ENCODE peak calls at places on chromosomes 5 and 9, in five cellular contexts. One of them, this sample, is unnamed.

GRCh38 chr5:997001-997474 is 11.6 kb upstream of the NKD2 start:
- DNase-seq in astrocyte of the spinal cord: no peak
- DNase-seq in colonic mucosa: no peak
- DNase-seq in BJ: no peak
- DNase-seq in aorta: peak
- DNase-seq in this sample: no peak

GRCh38 chr9:86703346-86703745 is 244.0 kb downstream of the GAS1 start:
- DNase-seq in astrocyte of the spinal cord: no peak
- DNase-seq in aorta: no peak
- DNase-seq in colonic mucosa: no peak
- DNase-seq in BJ: no peak
- DNase-seq in this sample: no peak

GRCh38 chr5:173909205-173909604 is 21.1 kb downstream of the CPEB4 start:
- DNase-seq in aorta: peak
- DNase-seq in colonic mucosa: no peak
- DNase-seq in astrocyte of the spinal cord: no peak
- DNase-seq in BJ: no peak
- DNase-seq in this sample: no peak

GRCh38 chr5:181054871-181055494 is 14.9 kb downstream of the BTNL9 start:
- DNase-seq in aorta: no peak
- DNase-seq in astrocyte of the spinal cord: no peak
- DNase-seq in BJ: no peak
- DNase-seq in colonic mucosa: no peak
- DNase-seq in this sample: no peak

GRCh38 chr9:136901516-136902258 is 15.4 kb downstream of the TRAF2 start:
- DNase-seq in aorta: no peak
- DNase-seq in BJ: no peak
- DNase-seq in astrocyte of the spinal cord: peak
- DNase-seq in colonic mucosa: peak
- DNase-seq in this sample: no peak

GRCh38 chr5:133440467-133441115 is 171.8 kb downstream of the FSTL4 start:
- DNase-seq in astrocyte of the spinal cord: no peak
- DNase-seq in aorta: no peak
- DNase-seq in colonic mucosa: no peak
- DNase-seq in BJ: no peak
- DNase-seq in this sample: no peak

GRCh38 chr5:150078802-150079654 is 7.3 kb downstream of the CSF1R start:
- DNase-seq in colonic mucosa: peak
- DNase-seq in aorta: no peak
- DNase-seq in BJ: no peak
- DNase-seq in astrocyte of the spinal cord: no peak
- DNase-seq in this sample: peak

GRCh38 chr9:16637218-16637617 is 233.3 kb downstream of the BNC2 start:
- DNase-seq in colonic mucosa: no peak
- DNase-seq in astrocyte of the spinal cord: peak
- DNase-seq in BJ: no peak
- DNase-seq in aorta: no peak
- DNase-seq in this sample: no peak

DNA sequence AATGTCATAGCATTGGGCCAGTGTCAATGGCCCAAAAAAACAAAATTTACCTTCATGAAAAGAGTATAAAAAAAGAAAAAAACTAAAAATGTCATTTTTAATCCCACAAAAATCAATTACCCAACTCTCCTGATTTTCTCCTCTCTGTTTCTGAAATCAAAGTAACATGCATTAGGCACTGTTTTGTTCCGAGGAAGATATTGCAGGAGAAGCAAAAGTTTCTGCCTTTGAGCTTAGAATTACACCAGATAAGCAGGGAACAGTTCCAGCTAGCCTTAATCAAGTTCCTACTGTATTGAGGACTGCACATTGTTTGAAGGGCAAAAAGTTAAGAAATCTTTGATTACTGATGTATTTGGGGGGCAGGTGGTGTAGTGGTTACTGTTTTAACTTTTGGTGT is 1.1 kb upstream of the PRKAA1 start:
- DNase-seq in aorta: no peak
- DNase-seq in colonic mucosa: no peak
- DNase-seq in BJ: no peak
- DNase-seq in astrocyte of the spinal cord: no peak
- DNase-seq in this sample: peak
- H3K4me3 ChIP-seq in aorta: no peak
- H3K4me3 ChIP-seq in colonic mucosa: no peak
- H3K4me3 ChIP-seq in BJ: peak
- H3K4me3 ChIP-seq in astrocyte of the spinal cord: peak
- H3K4me3 ChIP-seq in this sample: peak

DNA sequence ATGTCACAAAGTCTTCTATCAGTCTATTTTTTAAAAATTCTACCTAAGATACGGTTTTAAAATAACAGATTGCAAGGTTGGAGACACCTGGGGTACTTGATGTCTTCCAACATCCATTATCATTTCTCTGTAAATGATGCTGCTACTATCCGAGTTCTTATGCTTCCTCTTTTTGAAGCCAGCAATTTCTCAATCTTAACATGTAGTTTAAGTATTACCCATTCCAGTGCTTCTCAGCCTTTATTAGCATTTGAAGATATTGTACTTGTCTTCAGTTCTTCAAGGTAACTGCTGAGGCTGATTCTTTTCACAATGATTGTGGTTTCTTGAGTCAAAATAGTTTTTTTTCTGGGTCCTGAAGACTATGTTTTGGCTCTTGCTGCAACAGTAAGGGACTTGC is 96.4 kb upstream of the SELENOP start:
- DNase-seq in astrocyte of the spinal cord: no peak
- DNase-seq in aorta: no peak
- DNase-seq in BJ: no peak
- DNase-seq in colonic mucosa: no peak
- DNase-seq in this sample: no peak
- H3K4me3 ChIP-seq in astrocyte of the spinal cord: no peak
- H3K4me3 ChIP-seq in aorta: no peak
- H3K4me3 ChIP-seq in BJ: no peak
- H3K4me3 ChIP-seq in colonic mucosa: peak
- H3K4me3 ChIP-seq in this sample: no peak

GRCh38 chr5:6582507-6583048 is 50.3 kb downstream of the NSUN2 start:
- DNase-seq in BJ: no peak
- DNase-seq in aorta: no peak
- DNase-seq in astrocyte of the spinal cord: no peak
- DNase-seq in colonic mucosa: no peak
- DNase-seq in this sample: no peak
- H3K4me3 ChIP-seq in BJ: peak
- H3K4me3 ChIP-seq in aorta: peak
- H3K4me3 ChIP-seq in astrocyte of the spinal cord: peak
- H3K4me3 ChIP-seq in colonic mucosa: peak
- H3K4me3 ChIP-seq in this sample: no peak

DNA sequence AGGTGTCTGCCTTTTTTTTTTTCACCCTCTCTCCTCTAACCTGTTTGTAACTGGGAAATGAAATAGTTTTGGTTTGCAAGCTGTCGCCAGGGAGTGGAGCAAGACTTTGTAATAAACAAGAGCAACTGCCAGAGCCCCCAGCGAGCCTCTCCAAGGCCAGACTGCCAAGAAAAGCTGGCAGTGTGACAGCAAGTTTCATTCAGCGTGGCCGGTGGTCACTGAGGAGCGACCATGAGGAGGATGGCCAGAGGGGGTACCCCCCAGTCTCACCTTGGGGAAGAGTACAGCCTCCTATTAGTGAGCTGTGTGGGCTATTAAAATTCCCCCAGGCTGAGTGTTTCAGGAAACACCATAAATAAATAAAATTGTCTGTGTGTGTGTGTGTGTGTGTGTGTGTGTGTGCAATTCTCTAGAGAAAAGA is 49.9 kb downstream of the ZFAND5 start:
- DNase-seq in astrocyte of the spinal cord: peak
- DNase-seq in colonic mucosa: peak
- DNase-seq in aorta: peak
- DNase-seq in BJ: peak
- DNase-seq in this sample: no peak
- H3K4me3 ChIP-seq in astrocyte of the spinal cord: no peak
- H3K4me3 ChIP-seq in colonic mucosa: no peak
- H3K4me3 ChIP-seq in aorta: no peak
- H3K4me3 ChIP-seq in BJ: no peak
- H3K4me3 ChIP-seq in this sample: no peak

GRCh38 chr9:35618325-35618727 is at the start of gene CD72:
- DNase-seq in astrocyte of the spinal cord: no peak
- DNase-seq in BJ: no peak
- DNase-seq in colonic mucosa: no peak
- DNase-seq in aorta: peak
- DNase-seq in this sample: no peak
- H3K4me3 ChIP-seq in astrocyte of the spinal cord: peak
- H3K4me3 ChIP-seq in BJ: peak
- H3K4me3 ChIP-seq in colonic mucosa: peak
- H3K4me3 ChIP-seq in aorta: no peak
- H3K4me3 ChIP-seq in this sample: peak

DNA sequence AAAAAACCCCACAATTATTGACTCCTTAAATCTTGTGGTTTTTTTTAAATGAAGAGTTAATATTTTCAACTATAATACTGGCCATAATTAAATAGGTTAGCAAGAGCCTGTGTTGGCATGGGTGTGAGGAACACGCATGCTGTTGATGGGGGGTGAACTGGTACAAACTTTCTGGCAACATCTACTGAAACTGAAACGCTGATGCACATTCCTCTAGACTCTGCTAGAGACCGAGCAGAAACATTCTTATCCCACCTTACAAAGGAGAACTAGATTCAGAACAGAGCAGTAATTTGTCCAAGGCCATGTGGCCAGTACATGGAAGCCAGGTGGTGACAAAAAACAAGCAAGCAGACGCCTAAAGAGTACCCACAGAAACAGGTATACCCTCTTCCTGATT is 2.4 kb downstream of the BICD2 start:
- DNase-seq in astrocyte of the spinal cord: no peak
- DNase-seq in colonic mucosa: no peak
- DNase-seq in aorta: no peak
- DNase-seq in BJ: no peak
- DNase-seq in this sample: no peak
- H3K4me3 ChIP-seq in astrocyte of the spinal cord: no peak
- H3K4me3 ChIP-seq in colonic mucosa: no peak
- H3K4me3 ChIP-seq in aorta: no peak
- H3K4me3 ChIP-seq in BJ: no peak
- H3K4me3 ChIP-seq in this sample: peak

GRCh38 chr5:142492781-142493281 is 168.0 kb upstream of the SPRY4 start:
- DNase-seq in aorta: no peak
- DNase-seq in colonic mucosa: no peak
- DNase-seq in BJ: no peak
- DNase-seq in astrocyte of the spinal cord: peak
- DNase-seq in this sample: peak
- H3K4me3 ChIP-seq in aorta: no peak
- H3K4me3 ChIP-seq in colonic mucosa: no peak
- H3K4me3 ChIP-seq in BJ: no peak
- H3K4me3 ChIP-seq in astrocyte of the spinal cord: no peak
- H3K4me3 ChIP-seq in this sample: no peak

GRCh38 chr5:139795074-139796001 is at the start of gene PSD2:
- DNase-seq in aorta: peak
- DNase-seq in BJ: no peak
- DNase-seq in colonic mucosa: no peak
- DNase-seq in astrocyte of the spinal cord: no peak
- DNase-seq in this sample: peak
- H3K4me3 ChIP-seq in aorta: peak
- H3K4me3 ChIP-seq in BJ: peak
- H3K4me3 ChIP-seq in colonic mucosa: peak
- H3K4me3 ChIP-seq in astrocyte of the spinal cord: no peak
- H3K4me3 ChIP-seq in this sample: no peak

GRCh38 chr5:141420855-141421488 is at the start of gene PCDHGA11:
- DNase-seq in colonic mucosa: peak
- DNase-seq in aorta: no peak
- DNase-seq in BJ: no peak
- DNase-seq in astrocyte of the spinal cord: peak
- DNase-seq in this sample: peak
- H3K4me3 ChIP-seq in colonic mucosa: peak
- H3K4me3 ChIP-seq in aorta: no peak
- H3K4me3 ChIP-seq in BJ: peak
- H3K4me3 ChIP-seq in astrocyte of the spinal cord: peak
- H3K4me3 ChIP-seq in this sample: peak